ENCODE peak calls at places on chromosome 6, in five cellular contexts. M is GM12878, W is NT2/D1, G is H1, E is HEK293T. B is an unnamed sample.

GRCh38 chr6:149888113-149888512 is 9.8 kb downstream of the RAET1E start:
- DNase-seq in M (no peak), W (no peak), E (no peak), G (no peak), B (no peak)

GRCh38 chr6:143595256-143596036 is 82.3 kb upstream of the PHACTR2 start:
- DNase-seq in M (no peak), E (no peak), G (no peak), W (no peak), B (no peak)

GRCh38 chr6:16564430-16564829 is 196.8 kb downstream of the ATXN1 start:
- DNase-seq in M (no peak), E (no peak), G (no peak), W (no peak), B (no peak)

GRCh38 chr6:166275714-166276166 is 32.5 kb downstream of the PRR18 start:
- DNase-seq in G (peak), E (peak), W (no peak), M (no peak), B (peak)

GRCh38 chr6:151502499-151502898 is 8.7 kb downstream of the CCDC170 start:
- DNase-seq in M (no peak), W (no peak), E (no peak), G (no peak), B (no peak)

GRCh38 chr6:46437671-46438221 is 53.5 kb downstream of the RCAN2 start:
- DNase-seq in E (no peak), G (no peak), M (no peak), W (no peak), B (no peak)

GRCh38 chr6:170294813-170295518 is 4.1 kb upstream of the DLL1 start:
- DNase-seq in E (no peak), W (no peak), M (no peak), G (no peak), B (no peak)

GRCh38 chr6:150638765-150639164 is 39.1 kb downstream of the PLEKHG1 start:
- DNase-seq in W (no peak), M (no peak), E (no peak), G (no peak), B (no peak)

GRCh38 chr6:5968817-5969726 is 37.7 kb downstream of the NRN1 start:
- DNase-seq in G (no peak), E (no peak), W (no peak), M (no peak), B (no peak)

GRCh38 chr6:20313960-20314530 is 87.6 kb upstream of the E2F3 start:
- DNase-seq in W (no peak), G (no peak), E (no peak), M (no peak), B (no peak)

GRCh38 chr6:137145421-137145820 is 28.0 kb downstream of the IL22RA2 start:
- DNase-seq in M (no peak), G (no peak), E (no peak), W (no peak), B (no peak)

GRCh38 chr6:162750776-162751175 is 23.0 kb downstream of the PACRG start:
- DNase-seq in G (no peak), E (no peak), M (no peak), W (no peak), B (peak)

GRCh38 chr6:165986647-165987482 is 180.8 kb downstream of the TBXT start:
- DNase-seq in M (no peak), G (peak), W (no peak), E (peak), B (no peak)

GRCh38 chr6:144265390-144265789 is 19.7 kb upstream of the UTRN start:
- DNase-seq in M (peak), G (no peak), E (peak), W (peak), B (peak)

GRCh38 chr6:77470983-77471382 is 7.7 kb upstream of the HTR1B start:
- DNase-seq in E (no peak), W (no peak), M (no peak), G (no peak), B (no peak)

GRCh38 chr6:55617272-55617671 is 38.3 kb upstream of the HMGCLL1 start:
- DNase-seq in M (no peak), W (peak), E (peak), G (peak), B (peak)

GRCh38 chr6:150600003-150600301 is 267 bp downstream of the PLEKHG1 start:
- DNase-seq in W (no peak), E (no peak), M (no peak), G (no peak), B (no peak)

GRCh38 chr6:169296622-169297021 is 43.0 kb upstream of the THBS2 start:
- DNase-seq in M (no peak), G (peak), W (no peak), E (no peak), B (no peak)

GRCh38 chr6:29828471-29828797 is 809 bp downstream of the HLA-G start:
- DNase-seq in G (peak), M (no peak), W (no peak), E (no peak), B (no peak)
- TF ChIP-seq SUZ12 in G (no peak), M (no peak), W (no peak), E (no peak), B (no peak)

GRCh38 chr6:29955783-29956182 is 13.5 kb downstream of the HLA-A start:
- DNase-seq in M (no peak), G (no peak), W (no peak), E (no peak), B (no peak)
- TF ChIP-seq SUZ12 in M (no peak), G (no peak), W (no peak), E (no peak), B (no peak)

GRCh38 chr6:133814797-133815196 is 74.1 kb upstream of the TCF21 start:
- DNase-seq in W (no peak), M (no peak), G (no peak), E (no peak), B (no peak)
- TF ChIP-seq SUZ12 in W (no peak), M (no peak), G (no peak), E (no peak), B (no peak)

DNA sequence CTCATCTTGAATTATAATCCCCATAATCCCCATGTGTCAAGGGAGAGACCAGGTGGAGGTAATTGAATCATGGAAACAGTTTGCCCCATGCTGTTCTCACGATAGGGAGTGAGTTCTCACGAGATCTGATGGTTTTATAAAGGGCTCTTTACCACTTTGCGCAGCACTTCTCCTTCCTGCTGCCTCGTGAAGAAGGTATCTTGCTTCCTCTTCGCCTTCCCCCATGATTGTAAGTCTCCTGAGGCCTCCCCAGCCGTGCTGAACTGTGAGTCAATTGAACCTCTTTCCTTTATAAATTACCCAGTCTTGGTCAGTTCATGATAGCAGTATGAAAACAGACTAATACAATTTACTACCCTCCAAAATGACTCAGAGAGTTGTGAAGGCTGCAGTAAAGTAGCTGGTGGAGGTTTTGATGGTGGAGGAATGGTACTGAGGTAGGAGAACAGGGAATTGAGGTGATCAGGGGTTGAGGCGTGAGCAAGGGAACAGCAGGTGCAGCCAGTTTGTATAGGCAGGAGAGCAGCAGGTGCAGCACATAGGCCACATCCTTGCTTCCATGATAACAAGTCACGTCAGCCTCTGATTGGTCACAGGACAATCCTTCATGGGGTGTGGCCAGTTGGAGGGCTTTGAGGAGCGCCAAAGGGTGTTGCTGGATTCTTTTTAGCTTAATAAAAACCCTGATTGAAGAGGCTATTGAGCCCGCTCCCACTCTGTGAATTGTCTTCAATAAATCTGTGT is 150.0 kb downstream of the CDC5L start:
- DNase-seq in E (no peak), G (peak), W (no peak), M (no peak), B (no peak)
- TF ChIP-seq SUZ12 in E (no peak), G (no peak), W (no peak), M (no peak), B (no peak)

DNA sequence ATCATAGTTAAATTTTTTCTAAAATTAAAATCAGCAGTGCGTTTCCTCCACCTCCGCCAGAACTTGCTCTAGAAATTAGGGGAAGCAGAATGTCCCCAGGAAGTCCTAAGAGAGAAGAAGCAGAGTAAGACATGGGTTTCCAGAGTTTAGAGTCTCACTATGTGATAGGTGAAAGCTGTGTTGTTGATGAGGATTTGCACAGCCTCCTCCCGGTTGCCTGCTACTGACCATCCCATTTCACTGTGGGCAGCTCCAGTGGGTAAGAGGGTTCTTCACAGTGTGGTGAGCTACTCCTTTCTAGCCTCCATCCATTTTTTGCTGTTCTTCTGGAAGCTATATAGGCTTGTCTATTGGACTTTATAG is 13.3 kb downstream of the UST start:
- DNase-seq in M (no peak), E (no peak), W (no peak), G (no peak), B (no peak)
- TF ChIP-seq SUZ12 in M (no peak), E (no peak), W (no peak), G (no peak), B (no peak)

DNA sequence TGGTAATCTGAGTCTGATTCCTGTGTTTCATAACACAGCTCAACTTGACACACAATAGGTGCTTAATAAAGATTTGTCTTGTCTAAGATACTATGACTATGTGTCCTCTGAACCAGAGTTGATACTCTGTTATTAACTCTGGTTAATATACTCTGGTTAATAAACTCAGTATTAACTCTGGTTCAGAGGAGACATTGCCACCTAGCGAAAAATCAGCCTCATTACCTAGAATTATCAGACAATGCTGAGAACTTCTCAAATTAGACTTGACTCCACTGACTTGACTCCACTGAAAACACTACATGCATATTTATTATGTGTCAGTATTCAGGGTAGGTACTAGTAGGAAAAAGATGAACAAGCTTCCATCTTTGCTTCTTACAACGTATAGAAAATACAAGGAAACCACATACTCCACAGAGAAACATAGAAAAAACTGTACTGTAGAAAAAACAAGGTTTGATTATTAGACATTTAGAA is 73.9 kb downstream of the AHI1 start:
- DNase-seq in E (peak), G (no peak), M (peak), W (no peak), B (peak)
- TF ChIP-seq SUZ12 in E (no peak), G (no peak), M (no peak), W (no peak), B (no peak)

GRCh38 chr6:25061289-25061945 is 125.7 kb upstream of the RIPOR2 start:
- DNase-seq in G (no peak), E (no peak), M (no peak), W (peak), B (no peak)
- TF ChIP-seq SUZ12 in G (no peak), E (no peak), M (no peak), W (no peak), B (no peak)

GRCh38 chr6:85115876-85116275 is 334.0 kb upstream of the NT5E start:
- DNase-seq in M (no peak), G (no peak), E (no peak), W (no peak), B (no peak)
- TF ChIP-seq SUZ12 in M (no peak), G (no peak), E (no peak), W (no peak), B (no peak)

GRCh38 chr6:87279051-87279595 is 43.3 kb upstream of the SMIM8 start:
- DNase-seq in M (no peak), G (no peak), W (no peak), E (no peak), B (no peak)

GRCh38 chr6:87281426-87281825 is 41.0 kb upstream of the SMIM8 start:
- DNase-seq in W (no peak), M (no peak), G (no peak), E (no peak), B (no peak)

GRCh38 chr6:87287251-87287650 is 35.1 kb upstream of the SMIM8 start:
- DNase-seq in W (no peak), M (no peak), G (no peak), E (no peak), B (no peak)

GRCh38 chr6:87282743-87283142 is 39.6 kb upstream of the SMIM8 start:
- DNase-seq in G (no peak), M (no peak), W (no peak), E (no peak), B (no peak)

GRCh38 chr6:87283461-87283860 is 38.9 kb upstream of the SMIM8 start:
- DNase-seq in W (no peak), E (no peak), M (no peak), G (no peak), B (no peak)
- TF ChIP-seq SUZ12 in W (no peak), E (no peak), M (no peak), G (no peak), B (no peak)

GRCh38 chr6:122286512-122286911 is 112.9 kb upstream of the HSF2 start:
- DNase-seq in E (no peak), G (no peak), W (no peak), M (no peak), B (no peak)
- TF ChIP-seq SUZ12 in E (no peak), G (no peak), W (no peak), M (no peak), B (no peak)